ENCODE peak calls at places on chromosomes 12 and 14, in nine cellular contexts. S is CD4-positive, alpha-beta memory T cell; C is AG04450; K is IMR-90; I is pancreas; U is fibroblast of lung; F is mesendoderm; P is Caco-2; J is fibroblast of the aortic adventitia. Y is an unnamed sample.
A peak's percentile ranks its signal among the peaks of the same experiment; 100 is the strongest.

GRCh38 chr12:19434538-19434937 is 4.8 kb upstream of the AEBP2 start:
- DNase-seq in S (no peak), C (no peak), K (no peak), I (no peak), U (no peak), F (no peak), P (no peak), J (no peak), Y (no peak)

GRCh38 chr14:59296508-59296907 is 108.0 kb downstream of the DAAM1 start:
- DNase-seq in S (no peak), C (no peak), K (no peak), I (no peak), U (no peak), F (no peak), P (no peak), J (no peak), Y (no peak)

GRCh38 chr14:89855961-89856360 is 98.6 kb downstream of the EFCAB11 start:
- DNase-seq in S (no peak), C (peak; percentile 43), K (peak; percentile 89), I (no peak), U (peak; percentile 90), F (no peak), P (no peak), J (peak; percentile 93), Y (no peak)

GRCh38 chr14:38507299-38507698 is 251.4 kb upstream of the CLEC14A start:
- DNase-seq in S (no peak), C (no peak), K (no peak), I (no peak), U (no peak), F (no peak), P (no peak), J (no peak), Y (no peak)

GRCh38 chr12:52634266-52635056 is 16.1 kb upstream of the KRT73 start:
- DNase-seq in S (no peak), C (no peak), K (no peak), I (peak; percentile 49), U (no peak), F (no peak), P (no peak), J (no peak), Y (no peak)

GRCh38 chr14:83287300-83287699 is 1753.6 kb upstream of the SEL1L start:
- DNase-seq in S (no peak), C (no peak), K (no peak), I (no peak), U (no peak), F (no peak), P (no peak), J (no peak), Y (no peak)

GRCh38 chr12:54175130-54175963 is 13.4 kb downstream of the SMUG1 start:
- DNase-seq in S (no peak), C (no peak), K (no peak), I (no peak), U (no peak), F (no peak), P (no peak), J (no peak), Y (no peak)

GRCh38 chr12:127193341-127193740 is 1073.6 kb upstream of the TMEM132C start:
- DNase-seq in S (no peak), C (no peak), K (no peak), I (no peak), U (no peak), F (no peak), P (no peak), J (no peak), Y (no peak)

GRCh38 chr12:79547044-79547734 is 143.6 kb downstream of the PAWR start:
- DNase-seq in S (no peak), C (no peak), K (peak; percentile 82), I (peak; percentile 32), U (peak; percentile 94), F (peak; percentile 99), P (peak; percentile 93), J (peak; percentile 85), Y (peak; percentile 85)

GRCh38 chr14:38254565-38255407 is 1.1 kb downstream of the CLEC14A start:
- DNase-seq in S (no peak), C (no peak), K (no peak), I (no peak), U (peak; percentile 36), F (peak; percentile 67), P (no peak), J (no peak), Y (no peak)

GRCh38 chr12:45327823-45328383 is 112.0 kb downstream of the ANO6 start:
- DNase-seq in S (no peak), C (no peak), K (peak; percentile 27), I (no peak), U (peak; percentile 48), F (peak; percentile 64), P (no peak), J (no peak), Y (no peak)

GRCh38 chr12:31210104-31210503 is 115.8 kb downstream of the SINHCAF start:
- DNase-seq in S (no peak), C (no peak), K (no peak), I (no peak), U (no peak), F (no peak), P (no peak), J (no peak), Y (no peak)

GRCh38 chr14:63478437-63478852 is 64.7 kb downstream of the PPP2R5E start:
- DNase-seq in S (no peak), C (no peak), K (no peak), I (no peak), U (no peak), F (no peak), P (no peak), J (no peak), Y (no peak)

GRCh38 chr12:52360663-52361271 is 6.5 kb downstream of the KRT85 start:
- DNase-seq in S (no peak), C (no peak), K (no peak), I (peak; percentile 52), U (no peak), F (no peak), P (peak; percentile 3), J (no peak), Y (peak; percentile 51)

GRCh38 chr12:4270016-4270669 is 3.4 kb upstream of the CCND2 start:
- DNase-seq in S (peak; percentile 55), C (no peak), K (no peak), I (no peak), U (no peak), F (peak; percentile 54), P (no peak), J (no peak), Y (no peak)

GRCh38 chr12:91985002-91985767 is 160.5 kb downstream of the BTG1 start:
- DNase-seq in S (no peak), C (peak; percentile 43), K (peak; percentile 83), I (no peak), U (peak; percentile 74), F (no peak), P (no peak), J (peak; percentile 37), Y (no peak)

GRCh38 chr14:34554540-34555250 is 15.2 kb upstream of the EAPP start:
- DNase-seq in S (peak; percentile 51), C (peak; percentile 15), K (peak; percentile 37), I (no peak), U (no peak), F (peak; percentile 51), P (no peak), J (peak; percentile 58), Y (peak; percentile 41)

GRCh38 chr12:46555379-46555778 is 182.8 kb upstream of the SLC38A2 start:
- DNase-seq in S (no peak), C (peak; percentile 76), K (peak; percentile 94), I (no peak), U (peak; percentile 91), F (no peak), P (no peak), J (peak; percentile 92), Y (no peak)

GRCh38 chr12:104668274-104668718 is 211.5 kb downstream of the CHST11 start:
- DNase-seq in S (no peak), C (no peak), K (peak; percentile 62), I (no peak), U (peak; percentile 58), F (peak; percentile 48), P (peak; percentile 44), J (peak; percentile 73), Y (no peak)

GRCh38 chr12:57476993-57477709 is 2.5 kb downstream of the ARHGAP9 start:
- DNase-seq in S (peak; percentile 40), C (no peak), K (no peak), I (no peak), U (no peak), F (no peak), P (no peak), J (no peak), Y (no peak)
- H3K4me3 ChIP-seq in S (peak overlapping the region; percentile 91), C (no peak overlapping the region), K (no peak overlapping the region), I (peak overlapping the region; percentile 55), U (no peak overlapping the region), F (no peak overlapping the region), P (no peak overlapping the region), J (no peak overlapping the region), Y (no peak overlapping the region)

GRCh38 chr14:91834571-91834970 is 32.8 kb downstream of the TC2N start:
- DNase-seq in S (no peak), C (no peak), K (no peak), I (no peak), U (no peak), F (peak; percentile 69), P (no peak), J (no peak), Y (no peak)

GRCh38 chr14:91837076-91837475 is 30.3 kb downstream of the TC2N start:
- DNase-seq in S (no peak), C (no peak), K (no peak), I (peak; percentile 36), U (no peak), F (no peak), P (no peak), J (no peak), Y (no peak)

GRCh38 chr14:91835197-91835919 is 32.0 kb downstream of the TC2N start:
- DNase-seq in S (peak; percentile 50), C (no peak), K (no peak), I (no peak), U (no peak), F (peak; percentile 46), P (no peak), J (no peak), Y (no peak)

GRCh38 chr14:91839754-91840153 is 27.6 kb downstream of the TC2N start:
- DNase-seq in S (no peak), C (no peak), K (no peak), I (no peak), U (no peak), F (no peak), P (no peak), J (no peak), Y (no peak)

GRCh38 chr14:91835920-91836843 is 31.2 kb downstream of the TC2N start:
- DNase-seq in S (peak; percentile 90), C (no peak), K (no peak), I (peak; percentile 96), U (no peak), F (peak; percentile 93), P (peak; percentile 90), J (no peak), Y (peak; percentile 90)
- H3K4me3 ChIP-seq in S (peak overlapping the region; percentile 63), C (peak overlapping the region; percentile 31), K (peak overlapping the region; percentile 33), I (peak overlapping the region; percentile 78), U (no peak overlapping the region), F (peak overlapping the region; percentile 80), P (peak overlapping the region; percentile 94), J (peak overlapping the region; percentile 36), Y (peak overlapping the region; percentile 78)

GRCh38 chr14:103220982-103221641 is 97.9 kb downstream of the TNFAIP2 start:
- DNase-seq in S (no peak), C (no peak), K (no peak), I (no peak), U (no peak), F (no peak), P (no peak), J (peak; percentile 8), Y (no peak)
- H3K4me3 ChIP-seq in S (no peak overlapping the region), C (no peak overlapping the region), K (no peak overlapping the region), I (peak overlapping the region; percentile 36), U (no peak overlapping the region), F (peak overlapping the region; percentile 2), P (no peak overlapping the region), J (peak overlapping the region; percentile 39), Y (peak overlapping the region; percentile 28)

GRCh38 chr12:10590976-10591375 is 22.4 kb downstream of the MAGOHB start:
- DNase-seq in S (no peak), C (no peak), K (no peak), I (no peak), U (no peak), F (no peak), P (no peak), J (no peak), Y (no peak)
- H3K4me3 ChIP-seq in S (no peak overlapping the region), C (no peak overlapping the region), K (no peak overlapping the region), I (no peak overlapping the region), U (no peak overlapping the region), F (no peak overlapping the region), P (no peak overlapping the region), J (no peak overlapping the region), Y (no peak overlapping the region)